ENCODE peak calls at places on chromosomes 13 and 19, in seven cellular contexts. G is OCI-LY7, W is cardiac muscle cell, P is thoracic aorta, N is neural progenitor cell, J is uterus, Q is fibroblast of lung. M is an unnamed sample.

GRCh38 chr19:30911491-30911890 is 437.7 kb downstream of the TSHZ3 start:
- DNase-seq in G (no peak), W (no peak), P (no peak), N (no peak), J (no peak), Q (no peak), M (no peak)

GRCh38 chr19:38484747-38485146 is 51.3 kb downstream of the RYR1 start:
- DNase-seq in G (no peak), W (no peak), P (no peak), N (no peak), J (no peak), Q (no peak), M (no peak)

GRCh38 chr13:43985437-43986051 is 105.8 kb downstream of the LACC1 start:
- DNase-seq in G (no peak), W (no peak), P (no peak), N (no peak), J (no peak), Q (no peak), M (no peak)

GRCh38 chr19:13208964-13209796 is 59.0 kb downstream of the IER2 start:
- DNase-seq in G (no peak), W (no peak), P (no peak), N (no peak), J (no peak), Q (no peak), M (no peak)

GRCh38 chr13:79678100-79678499 is 197.1 kb downstream of the NDFIP2 start:
- DNase-seq in G (no peak), W (peak), P (no peak), N (no peak), J (no peak), Q (peak), M (no peak)

GRCh38 chr19:13974073-13974472 is 21.8 kb downstream of the DCAF15 start:
- DNase-seq in G (peak), W (no peak), P (no peak), N (peak), J (no peak), Q (no peak), M (peak)

GRCh38 chr19:51531349-51532315 is at the start of gene SIGLEC6:
- DNase-seq in G (peak), W (no peak), P (no peak), N (no peak), J (peak), Q (no peak), M (no peak)

GRCh38 chr13:41696163-41697003 is 239.0 kb downstream of the RGCC start:
- DNase-seq in G (peak), W (peak), P (no peak), N (no peak), J (no peak), Q (peak), M (no peak)

GRCh38 chr19:50512112-50512998 is 1.4 kb downstream of the ASPDH start:
- DNase-seq in G (no peak), W (no peak), P (no peak), N (no peak), J (no peak), Q (no peak), M (no peak)

GRCh38 chr13:108993346-108993745 is 363.9 kb downstream of the MYO16 start:
- DNase-seq in G (no peak), W (peak), P (no peak), N (no peak), J (no peak), Q (peak), M (no peak)

GRCh38 chr13:56561327-56561726 is 579.4 kb upstream of the PRR20A start:
- DNase-seq in G (no peak), W (no peak), P (no peak), N (peak), J (no peak), Q (no peak), M (no peak)

GRCh38 chr13:74280093-74280794 is 146.0 kb upstream of the KLF12 start:
- DNase-seq in G (no peak), W (no peak), P (no peak), N (no peak), J (no peak), Q (no peak), M (no peak)

GRCh38 chr13:29505511-29505910 is 90.0 kb downstream of the SLC7A1 start:
- DNase-seq in G (no peak), W (no peak), P (no peak), N (no peak), J (no peak), Q (no peak), M (no peak)

GRCh38 chr13:49669735-49670309 is 21.5 kb downstream of the EBPL start:
- DNase-seq in G (peak), W (peak), P (no peak), N (peak), J (no peak), Q (peak), M (peak)

GRCh38 chr13:23656637-23657036 is 86.4 kb downstream of the TNFRSF19 start:
- DNase-seq in G (no peak), W (peak), P (no peak), N (no peak), J (no peak), Q (peak), M (no peak)

DNA sequence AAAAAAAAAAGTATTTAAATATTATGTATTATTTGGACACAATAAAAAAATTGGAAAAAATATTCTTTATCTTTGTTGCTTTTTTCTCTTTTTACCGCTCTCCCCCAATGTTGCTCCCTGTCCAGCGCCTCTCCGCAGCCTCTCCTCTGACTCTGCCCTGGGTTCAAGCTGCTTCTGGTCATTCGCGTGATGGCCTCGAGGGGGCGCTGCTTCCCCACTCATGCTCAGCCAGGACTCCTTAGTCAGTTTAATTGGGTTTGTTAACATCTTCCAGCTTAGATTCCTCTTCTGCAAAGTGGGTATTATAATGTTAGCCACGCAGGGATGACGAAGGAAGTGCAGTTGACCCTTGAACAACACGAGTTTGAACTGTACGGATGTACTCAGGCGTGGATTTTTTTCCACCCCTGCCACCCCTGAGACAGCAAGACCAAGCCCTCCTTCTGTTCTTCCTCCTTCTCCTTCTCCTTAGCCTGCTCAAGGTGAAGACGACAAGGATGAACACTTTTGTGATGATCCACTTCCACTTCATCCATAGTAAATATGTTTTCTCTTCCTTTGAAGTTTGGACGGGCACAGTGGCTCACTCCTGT is 4.8 kb upstream of the NWD1 start:
- DNase-seq in G (peak), W (peak), P (no peak), N (peak), J (peak), Q (peak), M (peak)
- TF ChIP-seq CTCF in G (peak), W (peak), P (peak), N (peak), J (peak), Q (peak), M (peak)

GRCh38 chr13:112723771-112724170 is 33.9 kb downstream of the ATP11A start:
- DNase-seq in G (no peak), W (no peak), P (no peak), N (no peak), J (no peak), Q (no peak), M (no peak)
- TF ChIP-seq CTCF in G (no peak), W (no peak), P (no peak), N (no peak), J (no peak), Q (no peak), M (no peak)

DNA sequence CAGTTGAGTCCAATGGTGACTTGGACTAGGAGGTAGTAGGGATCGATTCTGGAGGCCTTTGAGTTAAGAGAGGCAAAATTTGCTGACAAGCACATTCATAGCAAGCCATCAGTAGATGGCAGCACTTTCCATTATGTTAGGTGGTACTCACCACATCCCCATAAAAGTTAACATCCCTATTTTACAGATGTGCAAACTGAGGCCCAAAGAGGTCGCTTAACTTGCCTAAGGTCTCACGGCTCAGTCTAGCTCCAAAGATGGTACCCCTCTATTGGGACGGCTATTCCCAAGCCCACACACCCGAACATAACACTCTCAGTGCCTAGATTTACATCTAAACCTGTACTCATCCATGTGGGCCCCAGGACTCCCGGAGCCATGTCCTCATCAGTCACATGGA is 21.5 kb upstream of the FOSB start:
- DNase-seq in G (peak), W (peak), P (no peak), N (peak), J (no peak), Q (peak), M (no peak)
- TF ChIP-seq CTCF in G (peak), W (peak), P (no peak), N (peak), J (no peak), Q (peak), M (no peak)

GRCh38 chr19:35618857-35619256 is 6.3 kb downstream of the HAUS5 start:
- DNase-seq in G (no peak), W (no peak), P (no peak), N (no peak), J (no peak), Q (no peak), M (no peak)
- TF ChIP-seq CTCF in G (peak), W (no peak), P (no peak), N (peak), J (no peak), Q (peak), M (no peak)

GRCh38 chr13:30572859-30573275 is 44.9 kb upstream of the USPL1 start:
- DNase-seq in G (peak), W (peak), P (no peak), N (no peak), J (no peak), Q (peak), M (no peak)
- TF ChIP-seq CTCF in G (peak), W (peak), P (peak), N (no peak), J (peak), Q (peak), M (no peak)

DNA sequence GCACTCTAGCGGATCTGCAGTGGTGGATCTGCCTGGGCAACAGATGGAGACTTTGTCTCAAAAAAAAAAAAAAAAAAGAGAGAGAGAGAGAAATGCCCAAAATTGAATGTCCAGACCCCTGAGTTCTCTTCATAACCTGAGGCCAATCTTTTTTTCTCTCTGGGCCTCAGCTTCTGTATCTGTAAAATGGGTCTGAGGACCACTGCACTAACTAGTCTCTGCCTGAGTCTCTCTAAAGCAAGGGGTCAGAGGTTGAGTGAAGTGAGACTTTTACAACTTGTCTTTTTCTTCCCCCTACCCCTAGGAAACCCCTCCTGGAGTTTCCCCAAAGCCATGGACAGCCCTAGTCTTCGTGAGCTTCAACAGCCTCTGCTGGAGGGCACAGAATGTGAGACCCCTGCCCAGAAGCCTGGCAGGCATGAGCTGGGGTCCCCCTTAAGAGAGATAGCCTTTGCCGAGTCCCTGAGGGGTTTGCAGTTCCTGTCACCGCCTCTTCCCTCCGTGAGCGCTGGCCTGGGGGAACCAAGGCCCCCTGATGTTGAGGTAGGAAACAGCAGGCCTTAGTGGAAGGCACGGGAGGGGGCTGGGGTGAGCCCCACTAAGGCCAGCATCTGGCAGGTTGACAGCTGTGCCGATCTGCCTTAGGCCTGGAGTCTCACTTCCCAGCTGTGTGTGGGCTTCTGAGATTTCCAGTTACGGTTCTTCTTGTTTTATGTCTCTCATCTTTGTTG is 1.8 kb downstream of the TMEM91 start:
- DNase-seq in G (peak), W (no peak), P (no peak), N (peak), J (peak), Q (no peak), M (peak)
- TF ChIP-seq CTCF in G (peak), W (peak), P (no peak), N (peak), J (no peak), Q (peak), M (peak)

GRCh38 chr13:110644892-110645521 is 29.7 kb downstream of the NAXD start:
- DNase-seq in G (peak), W (peak), P (no peak), N (peak), J (peak), Q (peak), M (peak)
- TF ChIP-seq CTCF in G (peak), W (peak), P (no peak), N (peak), J (peak), Q (peak), M (peak)

DNA sequence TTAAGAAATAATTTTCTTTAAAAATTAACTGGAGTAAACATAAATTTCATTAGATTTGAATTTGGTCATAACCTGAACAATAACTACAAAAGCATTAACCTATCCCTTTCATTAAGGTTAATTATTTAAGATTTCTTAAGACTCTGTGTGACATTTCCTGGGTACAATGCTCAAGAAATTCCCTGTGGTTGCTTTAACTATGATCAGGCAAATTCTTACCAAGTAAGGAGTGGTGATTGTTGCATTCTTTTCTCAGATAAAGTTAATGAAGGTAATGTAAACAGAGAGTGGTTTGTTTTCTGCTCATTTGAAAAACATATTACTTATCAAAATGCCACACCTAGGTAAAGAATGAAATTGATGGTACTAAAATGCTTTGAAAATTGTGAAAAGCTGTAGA is 114.8 kb upstream of the MIR17HG start:
- DNase-seq in G (no peak), W (no peak), P (no peak), N (no peak), J (no peak), Q (no peak), M (no peak)
- TF ChIP-seq CTCF in G (no peak), W (no peak), P (no peak), N (no peak), J (no peak), Q (no peak), M (no peak)

DNA sequence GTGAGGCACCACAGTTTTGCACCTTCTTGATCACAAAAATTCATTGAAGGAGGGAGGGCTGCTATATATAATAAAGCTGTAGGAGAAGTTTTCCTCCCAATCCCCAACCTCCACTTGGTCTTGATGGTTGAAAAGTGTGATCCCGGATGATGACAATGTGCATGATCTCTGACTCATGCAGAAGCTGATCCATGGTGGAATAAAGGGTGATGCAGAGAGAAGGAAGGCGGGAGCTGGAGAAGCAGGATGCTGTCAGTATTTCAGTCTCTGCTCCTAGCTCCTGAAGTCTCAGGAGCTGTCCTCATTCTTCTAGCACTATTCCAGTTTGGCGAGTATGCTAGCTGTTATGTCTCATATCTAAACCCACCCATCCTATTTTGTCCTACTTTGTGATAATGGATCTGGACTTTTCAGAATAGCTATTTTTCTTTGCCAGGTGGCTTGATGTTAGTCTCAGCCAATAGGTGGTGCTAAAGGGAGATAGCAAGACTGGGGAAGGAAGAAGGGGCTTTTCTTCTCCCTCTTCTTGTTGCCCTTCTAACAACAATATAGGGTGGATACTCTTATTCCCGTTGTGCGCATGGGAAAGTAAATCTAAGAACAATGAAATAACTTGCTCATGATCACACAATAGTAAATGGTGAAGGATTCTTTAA is 65.6 kb upstream of the HTR2A start:
- DNase-seq in G (peak), W (peak), P (no peak), N (peak), J (no peak), Q (peak), M (no peak)
- TF ChIP-seq CTCF in G (peak), W (peak), P (no peak), N (peak), J (no peak), Q (peak), M (no peak)